ENCODE peak calls at places on chromosomes 12 and 14, in six cellular contexts. One of them, this sample, is unnamed.

GRCh38 chr14:24430143-24430681 is 458 bp downstream of the KHNYN start:
- DNase-seq in stimulated activated CD4-positive, alpha-beta T cell treated with anti-CD3 and anti-CD28 coated beads, Interleukin-12 subunit alpha, Interleukin-12 subunit beta, amount 100 ng/mL, for 4 hours: peak
- DNase-seq in Caco-2: peak
- DNase-seq in NCI-H460: peak
- DNase-seq in NCI-H1105 treated with DMSO at 0.1 percent for 48 hours: peak
- DNase-seq in mucosa of descending colon: peak
- DNase-seq in this sample: peak

GRCh38 chr12:19461986-19462385 is 22.7 kb downstream of the AEBP2 start:
- DNase-seq in stimulated activated CD4-positive, alpha-beta T cell treated with anti-CD3 and anti-CD28 coated beads, Interleukin-12 subunit alpha, Interleukin-12 subunit beta, amount 100 ng/mL, for 4 hours: no peak
- DNase-seq in NCI-H1105 treated with DMSO at 0.1 percent for 48 hours: no peak
- DNase-seq in NCI-H460: no peak
- DNase-seq in mucosa of descending colon: no peak
- DNase-seq in Caco-2: no peak
- DNase-seq in this sample: no peak

GRCh38 chr12:49930515-49931288 is 19.8 kb upstream of the AQP2 start:
- DNase-seq in mucosa of descending colon: no peak
- DNase-seq in stimulated activated CD4-positive, alpha-beta T cell treated with anti-CD3 and anti-CD28 coated beads, Interleukin-12 subunit alpha, Interleukin-12 subunit beta, amount 100 ng/mL, for 4 hours: no peak
- DNase-seq in NCI-H1105 treated with DMSO at 0.1 percent for 48 hours: no peak
- DNase-seq in NCI-H460: peak
- DNase-seq in Caco-2: no peak
- DNase-seq in this sample: no peak

GRCh38 chr12:34597548-34598351 is 575.5 kb downstream of the ALG10 start:
- DNase-seq in NCI-H1105 treated with DMSO at 0.1 percent for 48 hours: no peak
- DNase-seq in Caco-2: no peak
- DNase-seq in stimulated activated CD4-positive, alpha-beta T cell treated with anti-CD3 and anti-CD28 coated beads, Interleukin-12 subunit alpha, Interleukin-12 subunit beta, amount 100 ng/mL, for 4 hours: no peak
- DNase-seq in mucosa of descending colon: no peak
- DNase-seq in NCI-H460: no peak
- DNase-seq in this sample: no peak

GRCh38 chr12:93960521-93960920 is 187.9 kb upstream of the PLXNC1 start:
- DNase-seq in stimulated activated CD4-positive, alpha-beta T cell treated with anti-CD3 and anti-CD28 coated beads, Interleukin-12 subunit alpha, Interleukin-12 subunit beta, amount 100 ng/mL, for 4 hours: no peak
- DNase-seq in NCI-H1105 treated with DMSO at 0.1 percent for 48 hours: no peak
- DNase-seq in Caco-2: no peak
- DNase-seq in mucosa of descending colon: no peak
- DNase-seq in NCI-H460: no peak
- DNase-seq in this sample: no peak

GRCh38 chr12:130336723-130337475 is 788 bp upstream of the PIWIL1 start:
- DNase-seq in mucosa of descending colon: peak
- DNase-seq in Caco-2: no peak
- DNase-seq in NCI-H1105 treated with DMSO at 0.1 percent for 48 hours: peak
- DNase-seq in stimulated activated CD4-positive, alpha-beta T cell treated with anti-CD3 and anti-CD28 coated beads, Interleukin-12 subunit alpha, Interleukin-12 subunit beta, amount 100 ng/mL, for 4 hours: no peak
- DNase-seq in NCI-H460: no peak
- DNase-seq in this sample: no peak

GRCh38 chr12:50380761-50381325 is 15.6 kb downstream of the FAM186A start:
- DNase-seq in mucosa of descending colon: no peak
- DNase-seq in Caco-2: no peak
- DNase-seq in NCI-H1105 treated with DMSO at 0.1 percent for 48 hours: no peak
- DNase-seq in NCI-H460: no peak
- DNase-seq in stimulated activated CD4-positive, alpha-beta T cell treated with anti-CD3 and anti-CD28 coated beads, Interleukin-12 subunit alpha, Interleukin-12 subunit beta, amount 100 ng/mL, for 4 hours: no peak
- DNase-seq in this sample: no peak

GRCh38 chr14:65791551-65791981 is 379.0 kb downstream of the FUT8 start:
- DNase-seq in mucosa of descending colon: no peak
- DNase-seq in stimulated activated CD4-positive, alpha-beta T cell treated with anti-CD3 and anti-CD28 coated beads, Interleukin-12 subunit alpha, Interleukin-12 subunit beta, amount 100 ng/mL, for 4 hours: no peak
- DNase-seq in NCI-H1105 treated with DMSO at 0.1 percent for 48 hours: no peak
- DNase-seq in NCI-H460: no peak
- DNase-seq in Caco-2: no peak
- DNase-seq in this sample: no peak

GRCh38 chr12:101670007-101670671 is 27.3 kb upstream of the CHPT1 start:
- DNase-seq in stimulated activated CD4-positive, alpha-beta T cell treated with anti-CD3 and anti-CD28 coated beads, Interleukin-12 subunit alpha, Interleukin-12 subunit beta, amount 100 ng/mL, for 4 hours: no peak
- DNase-seq in Caco-2: peak
- DNase-seq in NCI-H460: peak
- DNase-seq in NCI-H1105 treated with DMSO at 0.1 percent for 48 hours: no peak
- DNase-seq in mucosa of descending colon: peak
- DNase-seq in this sample: peak

GRCh38 chr14:59849371-59850130 is 21.0 kb downstream of the RTN1 start:
- DNase-seq in NCI-H1105 treated with DMSO at 0.1 percent for 48 hours: no peak
- DNase-seq in mucosa of descending colon: no peak
- DNase-seq in NCI-H460: no peak
- DNase-seq in stimulated activated CD4-positive, alpha-beta T cell treated with anti-CD3 and anti-CD28 coated beads, Interleukin-12 subunit alpha, Interleukin-12 subunit beta, amount 100 ng/mL, for 4 hours: no peak
- DNase-seq in Caco-2: no peak
- DNase-seq in this sample: no peak

GRCh38 chr14:82438416-82438815 is 904.8 kb upstream of the SEL1L start:
- DNase-seq in NCI-H1105 treated with DMSO at 0.1 percent for 48 hours: no peak
- DNase-seq in Caco-2: no peak
- DNase-seq in NCI-H460: no peak
- DNase-seq in stimulated activated CD4-positive, alpha-beta T cell treated with anti-CD3 and anti-CD28 coated beads, Interleukin-12 subunit alpha, Interleukin-12 subunit beta, amount 100 ng/mL, for 4 hours: no peak
- DNase-seq in mucosa of descending colon: no peak
- DNase-seq in this sample: no peak

GRCh38 chr14:69268223-69268622 is 8.3 kb downstream of the GALNT16 start:
- DNase-seq in mucosa of descending colon: no peak
- DNase-seq in NCI-H1105 treated with DMSO at 0.1 percent for 48 hours: no peak
- DNase-seq in NCI-H460: no peak
- DNase-seq in stimulated activated CD4-positive, alpha-beta T cell treated with anti-CD3 and anti-CD28 coated beads, Interleukin-12 subunit alpha, Interleukin-12 subunit beta, amount 100 ng/mL, for 4 hours: no peak
- DNase-seq in Caco-2: no peak
- DNase-seq in this sample: no peak

GRCh38 chr14:72070458-72070857 is 138.2 kb downstream of the RGS6 start:
- DNase-seq in stimulated activated CD4-positive, alpha-beta T cell treated with anti-CD3 and anti-CD28 coated beads, Interleukin-12 subunit alpha, Interleukin-12 subunit beta, amount 100 ng/mL, for 4 hours: no peak
- DNase-seq in Caco-2: no peak
- DNase-seq in NCI-H1105 treated with DMSO at 0.1 percent for 48 hours: no peak
- DNase-seq in mucosa of descending colon: no peak
- DNase-seq in NCI-H460: no peak
- DNase-seq in this sample: no peak

GRCh38 chr14:52802597-52802996 is 11.2 kb upstream of the GNPNAT1 start:
- DNase-seq in NCI-H1105 treated with DMSO at 0.1 percent for 48 hours: no peak
- DNase-seq in Caco-2: no peak
- DNase-seq in NCI-H460: peak
- DNase-seq in stimulated activated CD4-positive, alpha-beta T cell treated with anti-CD3 and anti-CD28 coated beads, Interleukin-12 subunit alpha, Interleukin-12 subunit beta, amount 100 ng/mL, for 4 hours: no peak
- DNase-seq in mucosa of descending colon: no peak
- DNase-seq in this sample: no peak

GRCh38 chr12:125639826-125640225 is 574.6 kb downstream of the AACS start:
- DNase-seq in stimulated activated CD4-positive, alpha-beta T cell treated with anti-CD3 and anti-CD28 coated beads, Interleukin-12 subunit alpha, Interleukin-12 subunit beta, amount 100 ng/mL, for 4 hours: no peak
- DNase-seq in NCI-H1105 treated with DMSO at 0.1 percent for 48 hours: no peak
- DNase-seq in mucosa of descending colon: no peak
- DNase-seq in NCI-H460: no peak
- DNase-seq in Caco-2: no peak
- DNase-seq in this sample: no peak